ENCODE peak calls at places on chromosomes 7 and 10, in five cellular contexts. W is mesenchymal stem cell, K is neuronal stem cell, B is H1, P is trophoblast cell. J is an unnamed sample.
A peak's percentile ranks its signal among the peaks of the same experiment; 100 is the strongest.

GRCh38 chr10:69474688-69475432 is 23.6 kb downstream of the TSPAN15 start:
- DNase-seq in K (no peak), B (no peak), W (peak; percentile 97), P (no peak), J (no peak)

GRCh38 chr10:73044378-73045285 is 52.0 kb downstream of the P4HA1 start:
- DNase-seq in W (peak; percentile 18), P (peak; percentile 9), K (no peak), B (no peak), J (no peak)

GRCh38 chr7:127870231-127870907 is 160.9 kb downstream of the LRRC4 start:
- DNase-seq in W (no peak), K (no peak), B (no peak), P (peak; percentile 75), J (no peak)

GRCh38 chr7:48321319-48322010 is 150.2 kb downstream of the ABCA13 start:
- DNase-seq in B (no peak), P (no peak), W (no peak), K (no peak), J (no peak)

GRCh38 chr7:151632750-151633515 is 113.2 kb upstream of the RHEB start:
- DNase-seq in P (peak; percentile 37), K (peak; percentile 46), W (peak; percentile 79), B (no peak), J (peak; percentile 65)

GRCh38 chr7:136424058-136424457 is 444.4 kb upstream of the CHRM2 start:
- DNase-seq in P (no peak), W (no peak), K (no peak), B (no peak), J (no peak)

GRCh38 chr10:119443970-119444660 is 98.4 kb downstream of the RGS10 start:
- DNase-seq in B (no peak), P (no peak), K (no peak), W (no peak), J (no peak)

GRCh38 chr7:108660465-108660864 is 90.8 kb downstream of the DNAJB9 start:
- DNase-seq in P (no peak), W (no peak), B (no peak), K (peak; percentile 12), J (no peak)

GRCh38 chr10:121930729-121931085 is 2.9 kb upstream of the ATE1 start:
- DNase-seq in B (no peak), P (no peak), W (no peak), K (no peak), J (no peak)

GRCh38 chr7:96737545-96738050 is 28.0 kb upstream of the SEM1 start:
- DNase-seq in P (peak; percentile 71), K (no peak), B (no peak), W (no peak), J (no peak)

GRCh38 chr7:17588730-17589129 is 290.3 kb downstream of the AHR start:
- DNase-seq in K (no peak), B (no peak), W (no peak), P (no peak), J (no peak)

GRCh38 chr7:6654113-6654841 is 17.2 kb downstream of the ZNF316 start:
- DNase-seq in P (no peak), B (no peak), K (no peak), W (no peak), J (no peak)

GRCh38 chr7:21497072-21497471 is 45.8 kb upstream of the DNAH11 start:
- DNase-seq in B (no peak), K (no peak), W (peak; percentile 5), P (no peak), J (no peak)

DNA sequence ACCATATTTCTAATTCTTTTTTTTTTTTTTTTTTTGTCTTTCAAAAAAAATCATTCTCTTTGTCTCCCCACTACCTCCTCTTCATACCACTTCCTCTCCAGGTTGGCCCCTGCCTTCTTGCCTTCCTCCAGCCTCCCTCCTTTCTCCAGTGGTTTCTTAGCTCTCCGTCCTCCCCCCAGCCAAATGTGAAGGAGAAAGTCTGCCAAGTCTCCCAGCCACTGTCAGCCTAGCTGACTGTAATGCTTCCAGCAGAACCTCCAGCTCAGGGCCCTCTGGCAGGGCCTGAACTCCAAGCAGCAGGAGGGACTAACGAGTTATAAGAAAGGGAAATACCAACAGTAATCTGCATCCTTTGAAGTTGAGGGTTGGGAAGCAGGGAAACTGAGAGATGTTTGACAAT is 35.5 kb upstream of the BICC1 start:
- DNase-seq in W (no peak), K (no peak), P (no peak), B (no peak), J (peak; percentile 64)
- H3K4ac ChIP-seq in W (no peak overlapping the region), K (no peak overlapping the region), P (no peak overlapping the region), B (no peak overlapping the region), J (no peak overlapping the region)

GRCh38 chr7:240128-240676 is 47.8 kb downstream of the FAM20C start:
- DNase-seq in B (no peak), W (no peak), K (no peak), P (no peak), J (no peak)
- H2BK5ac ChIP-seq in B (no peak overlapping the region), W (no peak overlapping the region), K (no peak overlapping the region), P (no peak overlapping the region), J (no peak overlapping the region)

DNA sequence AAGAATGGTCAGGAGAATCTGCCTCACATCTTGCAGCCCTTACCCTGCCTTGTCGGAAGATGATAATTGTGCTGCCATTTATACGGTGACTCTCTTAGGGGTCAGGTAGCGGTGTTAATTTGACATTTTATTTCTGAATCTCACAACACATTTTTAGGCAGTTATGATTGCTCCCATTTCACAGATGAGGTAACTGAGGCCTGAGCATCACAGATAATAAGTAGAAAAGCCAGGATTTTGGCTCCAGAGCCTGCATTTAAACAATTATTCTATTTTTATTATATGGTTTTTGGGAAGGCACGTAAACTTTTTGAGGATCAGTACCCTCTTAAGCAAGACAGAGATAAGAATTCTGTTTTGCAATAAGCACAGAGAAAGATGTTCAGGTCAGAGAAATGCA is 77.3 kb upstream of the SEPHS1 start:
- DNase-seq in K (no peak), P (no peak), B (no peak), W (no peak), J (no peak)
- H2BK12ac ChIP-seq in K (no peak overlapping the region), P (no peak overlapping the region), B (no peak overlapping the region), W (no peak overlapping the region), J (no peak overlapping the region)

DNA sequence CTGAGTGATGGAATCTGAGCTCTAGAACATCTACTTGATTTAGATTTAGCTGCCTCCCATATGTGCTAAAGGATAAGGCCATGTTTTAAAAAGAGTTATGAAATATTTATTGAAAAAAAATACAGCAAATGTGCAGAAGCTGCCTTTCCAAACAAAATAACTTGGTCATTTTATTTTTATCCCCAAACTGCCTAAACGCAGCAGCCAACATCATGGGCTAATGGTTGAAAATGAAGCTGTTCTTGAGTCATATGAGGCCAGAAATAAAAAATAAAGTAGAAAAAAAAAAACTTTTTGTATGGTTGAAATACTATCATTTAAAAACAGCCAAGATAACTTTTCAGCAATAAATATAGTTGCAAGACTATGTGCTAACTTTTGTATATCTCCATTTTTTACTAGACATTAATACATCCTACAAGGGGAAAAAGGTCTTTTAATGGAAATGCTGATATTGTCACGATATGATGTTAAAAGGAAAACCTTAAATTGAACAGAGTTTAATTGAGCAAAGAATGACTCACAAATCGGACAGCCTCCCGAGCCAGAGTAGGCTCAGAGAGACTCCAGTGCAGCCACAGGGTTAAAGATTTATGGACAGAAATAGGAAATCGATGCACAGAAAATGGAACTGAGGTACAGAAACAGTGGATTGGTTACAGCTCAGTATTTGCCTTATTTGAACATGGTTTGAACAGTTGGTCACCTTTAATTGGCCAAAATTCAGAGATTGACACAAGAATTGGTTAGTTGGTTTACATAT is 305.8 kb downstream of the MDFIC start:
- DNase-seq in P (no peak), W (no peak), B (no peak), K (no peak), J (no peak)
- H3K4ac ChIP-seq in P (no peak overlapping the region), W (no peak overlapping the region), B (no peak overlapping the region), K (no peak overlapping the region), J (no peak overlapping the region)

GRCh38 chr7:39300276-39300675 is 265.9 kb upstream of the YAE1 start:
- DNase-seq in K (no peak), B (no peak), W (no peak), P (no peak), J (no peak)
- H2BK5ac ChIP-seq in K (no peak overlapping the region), B (no peak overlapping the region), W (no peak overlapping the region), P (no peak overlapping the region), J (no peak overlapping the region)

GRCh38 chr7:24318326-24318725 is 34.3 kb downstream of the NPY start:
- DNase-seq in K (no peak), B (peak; percentile 10), P (no peak), W (no peak), J (peak; percentile 71)
- H2BK12ac ChIP-seq in K (no peak overlapping the region), B (no peak overlapping the region), P (no peak overlapping the region), W (no peak overlapping the region), J (no peak overlapping the region)

GRCh38 chr10:78520737-78521430 is 487.2 kb downstream of the RPS24 start:
- DNase-seq in B (peak; percentile 25), P (peak; percentile 36), W (peak; percentile 20), K (no peak), J (peak; percentile 64)
- H3K4ac ChIP-seq in B (no peak overlapping the region), P (no peak overlapping the region), W (no peak overlapping the region), K (no peak overlapping the region), J (no peak overlapping the region)

DNA sequence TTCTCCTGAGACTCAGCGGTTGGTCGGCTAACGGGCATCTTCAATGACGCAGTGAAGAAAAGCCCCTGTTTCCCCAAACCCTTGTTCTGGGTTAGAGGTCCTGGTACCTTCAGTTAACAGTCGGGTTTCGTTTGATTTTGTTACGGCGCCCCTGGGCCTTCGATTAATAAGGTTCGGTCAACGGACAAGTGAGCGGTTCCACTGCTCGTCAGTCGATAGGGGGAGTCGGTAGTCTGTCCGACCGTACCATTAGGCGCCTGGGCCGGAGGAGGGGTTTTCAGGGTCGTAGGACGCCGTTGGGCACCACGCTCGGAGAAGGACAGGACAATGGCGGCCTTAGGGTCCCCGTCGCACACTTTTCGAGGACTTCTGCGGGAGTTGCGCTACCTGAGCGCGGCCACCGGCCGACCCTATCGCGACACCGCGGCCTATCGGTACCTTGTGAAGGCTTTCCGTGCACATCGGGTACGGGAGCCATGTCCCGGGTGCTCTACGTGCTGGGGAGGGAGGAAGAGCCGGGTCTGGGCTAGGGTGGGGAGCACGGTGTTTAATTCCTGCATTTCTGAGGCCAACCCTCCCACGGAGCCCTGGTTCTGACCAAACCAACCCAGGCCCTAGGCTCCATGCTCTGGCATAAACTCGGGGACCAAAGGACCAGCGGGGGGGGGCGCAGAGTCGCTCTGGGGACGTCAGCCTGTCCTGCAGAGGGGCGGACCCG is at the start of gene FMC1:
- DNase-seq in B (peak; percentile 82), K (peak; percentile 91), W (peak; percentile 97), P (peak; percentile 90), J (peak; percentile 95)
- H2BK5ac ChIP-seq in B (peak within 1 kb of the TSS; percentile 100), K (peak within 1 kb of the TSS; percentile 79), W (peak within 1 kb of the TSS; percentile 95), P (peak within 1 kb of the TSS; percentile 74), J (peak within 1 kb of the TSS; percentile 98)

GRCh38 chr7:54145716-54146115 is 396.5 kb upstream of the VSTM2A start:
- DNase-seq in K (no peak), B (no peak), P (no peak), W (no peak), J (peak; percentile 34)

GRCh38 chr7:54141565-54141964 is 400.6 kb upstream of the VSTM2A start:
- DNase-seq in B (no peak), P (no peak), K (no peak), W (no peak), J (no peak)
- H2BK12ac ChIP-seq in B (no peak overlapping the region), P (no peak overlapping the region), K (no peak overlapping the region), W (no peak overlapping the region), J (no peak overlapping the region)

GRCh38 chr7:100015232-100016208 is at the start of gene ZKSCAN1:
- DNase-seq in B (peak; percentile 80), P (peak; percentile 90), K (peak; percentile 89), W (peak; percentile 93), J (peak; percentile 91)
- H3K4ac ChIP-seq in B (peak within 1 kb of the TSS; percentile 36), P (peak within 1 kb of the TSS; percentile 100), K (no peak within 1 kb of the TSS), W (peak within 1 kb of the TSS; percentile 65), J (no peak within 1 kb of the TSS)